ENCODE peak calls at places on chromosomes 4 and X, in nine cellular contexts. O is tibial artery; R is dorsolateral prefrontal cortex; P is A549; X is lower lobe of right lung; M is GM23248; J is sigmoid colon; Z is CD8-positive, alpha-beta T cell; E is cardiac muscle cell. V is an unnamed sample.

GRCh38 chr4:114304567-114304966 is 294.0 kb upstream of the UGT8 start:
- DNase-seq in O (no peak), R (no peak), P (no peak), X (no peak), M (no peak), J (no peak), Z (no peak), E (no peak), V (no peak)

GRCh38 chrX:48776818-48777439 is 9.5 kb upstream of the GATA1 start:
- DNase-seq in O (no peak), R (no peak), P (no peak), X (no peak), M (no peak), J (no peak), Z (no peak), E (no peak), V (no peak)

GRCh38 chr4:27205994-27206393 is 345.4 kb downstream of the STIM2 start:
- DNase-seq in O (no peak), R (no peak), P (no peak), X (no peak), M (peak; percentile 38), J (no peak), Z (no peak), E (no peak), V (no peak)

GRCh38 chr4:73976716-73977115 is 5.1 kb downstream of the PF4 start:
- DNase-seq in O (no peak), R (no peak), P (no peak), X (no peak), M (no peak), J (no peak), Z (no peak), E (no peak), V (no peak)

GRCh38 chr4:6119507-6120020 is 80.8 kb downstream of the JAKMIP1 start:
- DNase-seq in O (peak; percentile 25), R (no peak), P (no peak), X (no peak), M (no peak), J (no peak), Z (no peak), E (no peak), V (no peak)

GRCh38 chr4:156896536-156896935 is 75.1 kb downstream of the PDGFC start:
- DNase-seq in O (no peak), R (no peak), P (no peak), X (no peak), M (no peak), J (no peak), Z (no peak), E (no peak), V (no peak)

GRCh38 chr4:62500296-62500695 is 1300.2 kb downstream of the ADGRL3 start:
- DNase-seq in O (no peak), R (no peak), P (no peak), X (no peak), M (no peak), J (no peak), Z (no peak), E (no peak), V (no peak)

GRCh38 chrX:150694738-150695410 is 1.7 kb downstream of the MTMR1 start:
- DNase-seq in O (no peak), R (no peak), P (no peak), X (no peak), M (no peak), J (no peak), Z (peak; percentile 13), E (no peak), V (no peak)

GRCh38 chr4:14178421-14178820 is 550.9 kb upstream of the BOD1L1 start:
- DNase-seq in O (no peak), R (no peak), P (peak; percentile 17), X (no peak), M (peak; percentile 56), J (no peak), Z (no peak), E (no peak), V (peak; percentile 31)

GRCh38 chrX:1597345-1598020 is 6.1 kb downstream of the AKAP17A start:
- DNase-seq in O (no peak), R (no peak), P (no peak), X (peak; percentile 37), M (no peak), J (no peak), Z (no peak), E (no peak), V (no peak)

GRCh38 chr4:10069065-10069626 is 47.5 kb downstream of the WDR1 start:
- DNase-seq in O (no peak), R (no peak), P (no peak), X (no peak), M (no peak), J (no peak), Z (no peak), E (no peak), V (no peak)

GRCh38 chrX:7412840-7413239 is 264.9 kb upstream of the PUDP start:
- DNase-seq in O (no peak), R (no peak), P (no peak), X (no peak), M (no peak), J (no peak), Z (no peak), E (no peak), V (no peak)

DNA sequence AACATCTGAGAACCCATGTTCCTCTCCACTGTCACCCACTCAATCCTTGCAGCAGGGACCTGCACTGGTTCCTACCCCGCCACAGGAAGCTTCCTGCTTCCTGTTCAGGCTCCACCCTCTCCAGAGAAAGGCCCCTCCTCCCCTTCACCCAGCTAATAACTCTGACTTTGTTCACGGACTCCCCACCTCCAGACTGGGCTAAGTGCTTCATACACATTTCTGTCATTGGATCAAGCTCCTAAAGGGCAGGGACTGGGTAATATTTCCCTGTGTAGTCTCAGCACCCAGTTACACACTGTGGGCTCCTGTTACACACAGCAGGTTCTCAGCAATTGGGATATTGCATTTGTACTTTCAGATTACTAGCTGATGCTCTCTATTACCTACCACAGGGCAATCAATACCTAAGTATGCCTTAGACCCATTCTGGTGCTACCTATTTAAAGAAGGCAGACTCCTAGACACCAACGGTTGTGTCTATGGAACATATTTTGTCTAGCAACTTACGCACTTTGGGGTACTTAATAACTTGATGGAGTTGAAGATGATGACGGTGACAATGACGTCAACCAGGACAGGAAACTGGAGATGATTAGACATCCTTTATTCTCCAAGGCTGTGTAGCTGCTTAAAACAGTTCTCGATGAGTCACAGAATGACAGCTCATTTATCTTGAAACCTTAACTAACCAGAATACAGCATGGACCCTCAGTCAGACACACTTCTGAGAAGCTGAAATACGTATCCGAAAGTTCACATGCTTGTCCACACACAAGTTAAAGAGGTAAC is 58.1 kb downstream of the MAML3 start:
- DNase-seq in O (no peak), R (no peak), P (peak; percentile 98), X (peak; percentile 55), M (peak; percentile 92), J (peak; percentile 68), Z (peak; percentile 68), E (peak; percentile 52), V (no peak)
- H3K27ac ChIP-seq in O (peak overlapping the region; percentile 65), R (peak overlapping the region; percentile 58), P (peak overlapping the region; percentile 99), X (peak overlapping the region; percentile 80), M (peak overlapping the region; percentile 75), J (peak overlapping the region; percentile 44), Z (peak overlapping the region; percentile 51), E (peak overlapping the region; percentile 48), V (no peak overlapping the region)

GRCh38 chr4:1009647-1010521 is 1.5 kb upstream of the FGFRL1 start:
- DNase-seq in O (peak; percentile 85), R (no peak), P (peak; percentile 49), X (peak; percentile 79), M (peak; percentile 84), J (peak; percentile 86), Z (peak; percentile 74), E (peak; percentile 83), V (peak; percentile 69)

GRCh38 chr4:1011022-1011694 is at the start of gene FGFRL1:
- DNase-seq in O (peak; percentile 95), R (peak; percentile 47), P (peak; percentile 85), X (peak; percentile 94), M (peak; percentile 96), J (peak; percentile 96), Z (peak; percentile 94), E (peak; percentile 97), V (peak; percentile 91)

GRCh38 chr4:1010522-1011021 is 854 bp upstream of the FGFRL1 start:
- DNase-seq in O (peak; percentile 93), R (no peak), P (peak; percentile 83), X (peak; percentile 86), M (peak; percentile 97), J (peak; percentile 90), Z (peak; percentile 62), E (no peak), V (peak; percentile 40)

GRCh38 chr4:1013225-1014073 is 2.0 kb downstream of the FGFRL1 start:
- DNase-seq in O (no peak), R (no peak), P (no peak), X (no peak), M (no peak), J (no peak), Z (no peak), E (no peak), V (no peak)

DNA sequence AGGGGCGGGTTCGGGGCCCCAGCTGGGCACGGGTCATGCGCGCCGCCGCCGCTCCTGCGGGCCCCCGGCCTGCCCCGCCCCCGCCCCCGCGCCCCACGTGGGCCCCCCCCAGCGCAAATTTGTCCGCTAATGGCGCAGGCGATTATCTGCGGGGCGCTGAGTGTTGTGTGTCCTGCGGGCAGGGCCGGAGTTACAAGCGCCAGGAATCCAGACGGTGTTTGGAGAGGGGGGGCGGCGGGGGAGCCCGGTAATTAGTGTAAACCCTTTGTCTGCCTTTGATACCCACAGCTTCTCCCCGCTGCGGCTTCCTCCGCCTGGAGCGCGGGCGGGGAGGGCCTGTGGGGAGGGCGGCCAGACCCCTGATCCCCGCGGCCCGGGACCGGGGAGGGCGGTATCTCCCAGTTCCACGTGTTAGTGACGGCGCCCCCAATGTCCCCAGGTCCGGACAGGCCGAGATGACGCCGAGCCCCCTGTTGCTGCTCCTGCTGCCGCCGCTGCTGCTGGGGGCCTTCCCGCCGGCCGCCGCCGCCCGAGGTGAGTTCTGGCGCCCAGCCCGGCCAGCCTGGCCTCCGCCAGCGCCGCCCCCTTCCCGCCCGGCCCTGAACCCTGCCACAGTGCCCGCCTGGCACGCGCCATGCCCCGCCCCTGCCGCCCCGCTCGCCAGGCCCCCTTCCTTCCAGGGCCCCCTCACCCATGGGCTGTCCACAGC is 759 bp downstream of the FGFRL1 start:
- DNase-seq in O (no peak), R (no peak), P (peak; percentile 37), X (peak; percentile 67), M (peak; percentile 66), J (peak; percentile 78), Z (peak; percentile 39), E (peak; percentile 22), V (peak; percentile 47)
- H3K4me3 ChIP-seq in O (peak overlapping the region; percentile 65), R (peak overlapping the region; percentile 25), P (peak overlapping the region; percentile 73), X (peak overlapping the region; percentile 65), M (peak overlapping the region; percentile 77), J (peak overlapping the region; percentile 54), Z (peak overlapping the region; percentile 41), E (peak overlapping the region; percentile 52), V (peak overlapping the region; percentile 61)

GRCh38 chr4:102345795-102346100 is 466 bp upstream of the SLC39A8 start:
- DNase-seq in O (no peak), R (no peak), P (no peak), X (no peak), M (peak; percentile 12), J (no peak), Z (no peak), E (no peak), V (no peak)
- H3K27ac ChIP-seq in O (peak overlapping the region; percentile 63), R (peak overlapping the region; percentile 70), P (peak overlapping the region; percentile 62), X (peak overlapping the region; percentile 65), M (no peak overlapping the region), J (peak overlapping the region; percentile 76), Z (peak overlapping the region; percentile 96), E (no peak overlapping the region), V (no peak overlapping the region)

DNA sequence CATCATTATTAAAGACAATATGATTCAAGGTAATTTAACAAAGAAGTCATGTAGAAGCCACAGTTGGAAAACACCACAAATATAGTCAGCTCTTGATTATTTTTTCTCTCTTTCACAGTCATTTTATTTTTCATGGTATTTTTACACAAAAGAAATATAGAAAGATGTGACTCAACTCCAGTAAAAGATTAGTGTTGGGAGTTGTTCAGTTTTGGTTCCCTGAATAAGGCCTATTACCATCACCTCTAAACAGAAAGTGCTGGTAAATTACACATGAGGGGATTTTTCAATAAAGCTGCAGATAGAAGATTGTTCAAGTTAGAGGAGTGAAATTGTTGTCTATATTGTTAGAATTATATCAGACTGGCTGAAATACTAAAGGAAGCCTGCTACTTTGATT is 107.0 kb downstream of the DDIT4L start:
- DNase-seq in O (no peak), R (no peak), P (no peak), X (no peak), M (no peak), J (no peak), Z (no peak), E (no peak), V (no peak)
- H3K4me3 ChIP-seq in O (no peak overlapping the region), R (no peak overlapping the region), P (no peak overlapping the region), X (no peak overlapping the region), M (no peak overlapping the region), J (no peak overlapping the region), Z (no peak overlapping the region), E (no peak overlapping the region), V (no peak overlapping the region)